ENCODE peak calls at places on chromosomes 1 and 21, in six cellular contexts. S, F, Z, J, N and C are unnamed samples.

GRCh38 chr1:185159966-185160365 is 3.0 kb downstream of the SWT1 start:
- DNase-seq in S (no peak), F (peak), Z (no peak), J (no peak), N (peak), C (peak)

GRCh38 chr1:40508375-40509341 is at the start of gene EXO5:
- DNase-seq in S (peak), F (peak), Z (no peak), J (peak), N (peak), C (peak)

GRCh38 chr1:217134857-217135568 is 411.8 kb upstream of the ESRRG start:
- DNase-seq in S (peak), F (peak), Z (no peak), J (no peak), N (peak), C (peak)

GRCh38 chr1:33548721-33549120 is 76.3 kb downstream of the ZSCAN20 start:
- DNase-seq in S (no peak), F (no peak), Z (no peak), J (no peak), N (no peak), C (no peak)

GRCh38 chr1:35768350-35769187 is 1.2 kb downstream of the CLSPN start:
- DNase-seq in S (no peak), F (peak), Z (no peak), J (no peak), N (no peak), C (peak)

GRCh38 chr21:45323487-45324380 is 36.0 kb upstream of the POFUT2 start:
- DNase-seq in S (peak), F (peak), Z (no peak), J (no peak), N (peak), C (no peak)

GRCh38 chr1:12150456-12151200 is 16.2 kb upstream of the TNFRSF1B start:
- DNase-seq in S (no peak), F (no peak), Z (no peak), J (no peak), N (no peak), C (no peak)

GRCh38 chr1:193537266-193538003 is 351.0 kb upstream of the B3GALT2 start:
- DNase-seq in S (no peak), F (no peak), Z (no peak), J (peak), N (no peak), C (peak)

GRCh38 chr1:27536767-27537166 is 46.8 kb upstream of the WASF2 start:
- DNase-seq in S (peak), F (peak), Z (peak), J (peak), N (peak), C (peak)

GRCh38 chr1:172637522-172637921 is 21.4 kb upstream of the FASLG start:
- DNase-seq in S (no peak), F (peak), Z (peak), J (no peak), N (peak), C (peak)

GRCh38 chr1:93296555-93297154 is 49.1 kb upstream of the DR1 start:
- DNase-seq in S (no peak), F (no peak), Z (no peak), J (no peak), N (no peak), C (no peak)

GRCh38 chr1:246647513-246647912 is 76.7 kb upstream of the SCCPDH start:
- DNase-seq in S (no peak), F (peak), Z (peak), J (no peak), N (peak), C (no peak)

GRCh38 chr1:111735858-111736544 is 3.2 kb downstream of the INKA2 start:
- DNase-seq in S (no peak), F (peak), Z (no peak), J (no peak), N (no peak), C (no peak)

GRCh38 chr1:18950415-18951026 is 6.0 kb downstream of the IFFO2 start:
- DNase-seq in S (peak), F (peak), Z (no peak), J (no peak), N (no peak), C (no peak)

GRCh38 chr1:244654284-244655038 is 1.5 kb downstream of the DESI2 start:
- DNase-seq in S (no peak), F (peak), Z (no peak), J (no peak), N (peak), C (peak)

GRCh38 chr1:115112496-115113375 is 23.4 kb upstream of the TSPAN2 start:
- DNase-seq in S (peak), F (peak), Z (no peak), J (peak), N (no peak), C (peak)

GRCh38 chr1:192764675-192765074 is 44.2 kb upstream of the RGS2 start:
- DNase-seq in S (no peak), F (no peak), Z (no peak), J (no peak), N (no peak), C (no peak)

GRCh38 chr1:6888268-6888667 is 103.0 kb downstream of the CAMTA1 start:
- DNase-seq in S (no peak), F (peak), Z (no peak), J (no peak), N (no peak), C (peak)

GRCh38 chr1:16484931-16485330 is 29.2 kb downstream of the RNU1-1 start:
- DNase-seq in S (no peak), F (no peak), Z (no peak), J (no peak), N (no peak), C (no peak)

GRCh38 chr1:173628888-173629287 is 6.2 kb upstream of the TEX50 start:
- DNase-seq in S (no peak), F (no peak), Z (no peak), J (no peak), N (peak), C (peak)

GRCh38 chr1:28123461-28123961 is 35.1 kb upstream of the EYA3 start:
- DNase-seq in S (no peak), F (peak), Z (no peak), J (no peak), N (peak), C (peak)

GRCh38 chr1:147169171-147169570 is 3.1 kb downstream of the PRKAB2 start:
- DNase-seq in S (no peak), F (peak), Z (no peak), J (no peak), N (no peak), C (no peak)

GRCh38 chr1:64038965-64039926 is 164.2 kb upstream of the UBE2U start:
- DNase-seq in S (peak), F (peak), Z (peak), J (no peak), N (peak), C (peak)

GRCh38 chr21:32102426-32102825 is 176.4 kb downstream of the MIS18A start:
- DNase-seq in S (no peak), F (no peak), Z (no peak), J (no peak), N (peak), C (no peak)

GRCh38 chr1:55418625-55419024 is 203.5 kb upstream of the USP24 start:
- DNase-seq in S (no peak), F (no peak), Z (no peak), J (no peak), N (no peak), C (no peak)

GRCh38 chr1:2783435-2784397 is 17.8 kb downstream of the TTC34 start:
- DNase-seq in S (no peak), F (no peak), Z (no peak), J (no peak), N (no peak), C (no peak)

GRCh38 chr1:37793773-37794371 is at the start of gene MANEAL:
- DNase-seq in S (peak), F (peak), Z (no peak), J (peak), N (peak), C (peak)

GRCh38 chr1:108043712-108044111 is 78.7 kb upstream of the VAV3 start:
- DNase-seq in S (no peak), F (no peak), Z (no peak), J (no peak), N (no peak), C (no peak)

GRCh38 chr1:179742717-179743678 is at the start of gene FAM163A:
- DNase-seq in S (peak), F (no peak), Z (no peak), J (no peak), N (no peak), C (no peak)

GRCh38 chr1:2942410-2942809 is 78.9 kb upstream of the ACTRT2 start:
- DNase-seq in S (peak), F (no peak), Z (no peak), J (no peak), N (no peak), C (no peak)

GRCh38 chr1:57019240-57019805 is 53.5 kb upstream of the C8B start:
- DNase-seq in S (no peak), F (no peak), Z (no peak), J (no peak), N (no peak), C (no peak)

GRCh38 chr1:44405041-44405803 is at the start of gene RNF220:
- DNase-seq in S (peak), F (peak), Z (peak), J (peak), N (peak), C (peak)

GRCh38 chr1:206734499-206735142 is 36.0 kb upstream of the IL19 start:
- DNase-seq in S (no peak), F (peak), Z (no peak), J (peak), N (peak), C (peak)

GRCh38 chr1:234603221-234604204 is 6.5 kb downstream of the IRF2BP2 start:
- DNase-seq in S (no peak), F (peak), Z (no peak), J (no peak), N (peak), C (peak)

GRCh38 chr1:35932158-35932636 is 1.3 kb downstream of the AGO3 start:
- DNase-seq in S (no peak), F (no peak), Z (no peak), J (no peak), N (no peak), C (no peak)

DNA sequence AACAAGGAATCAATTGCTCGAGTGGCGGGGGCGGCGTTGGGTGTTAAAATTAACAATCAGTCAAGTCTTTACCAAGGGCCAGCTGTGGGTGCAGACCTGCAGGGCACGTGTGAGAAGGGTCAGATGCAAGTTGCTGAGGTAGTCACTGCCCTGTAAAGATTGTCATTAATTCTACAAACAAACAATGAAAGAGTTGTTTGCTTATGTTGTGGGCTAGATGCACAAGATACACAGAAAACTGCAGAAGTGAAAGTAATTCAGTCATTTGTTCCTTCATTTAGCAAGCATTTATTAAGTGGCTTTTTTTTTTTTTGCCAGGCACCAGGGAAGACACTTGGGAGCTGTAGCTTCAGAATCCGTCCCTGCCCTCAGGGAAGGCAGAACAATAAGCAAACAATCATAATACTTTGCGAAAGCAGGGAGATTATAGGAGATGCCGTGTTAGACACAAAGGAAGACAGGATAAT is 79.5 kb downstream of the NR5A2 start:
- DNase-seq in S (no peak), F (no peak), Z (no peak), J (no peak), N (no peak), C (peak)
- H3K4me3 ChIP-seq in S (no peak), F (no peak), Z (no peak), J (no peak), N (no peak), C (no peak)

DNA sequence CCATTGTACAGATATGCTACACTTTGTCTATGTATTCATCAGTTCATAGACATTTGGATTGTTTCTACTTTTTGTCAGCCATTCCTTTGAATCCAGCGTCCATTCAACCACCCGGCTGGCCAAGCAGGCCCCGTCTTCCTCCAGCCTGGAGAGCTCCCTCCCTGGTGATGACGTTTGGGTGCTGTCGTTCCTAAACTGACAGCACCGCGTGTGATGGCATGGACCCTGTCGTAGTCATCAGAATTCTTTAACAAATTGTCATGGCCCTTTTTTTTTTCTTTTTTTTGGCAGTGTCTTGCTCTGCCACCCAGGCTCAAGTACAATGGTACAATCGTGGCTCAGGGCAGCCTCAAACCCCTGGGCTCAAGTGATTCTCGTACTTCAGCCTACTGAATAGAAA is 138.6 kb upstream of the ERRFI1 start:
- DNase-seq in S (no peak), F (no peak), Z (no peak), J (no peak), N (no peak), C (no peak)
- TF ChIP-seq CTCF in S (no peak), F (no peak), Z (no peak), J (no peak), N (no peak), C (no peak)

GRCh38 chr1:61101461-61102440 is 19.4 kb downstream of the NFIA start:
- DNase-seq in S (no peak), F (peak), Z (no peak), J (no peak), N (peak), C (no peak)
- H3K4me3 ChIP-seq in S (peak), F (no peak), Z (no peak), J (no peak), N (peak), C (no peak)

GRCh38 chr1:224700915-224701531 is 84.9 kb downstream of the CNIH3 start:
- DNase-seq in S (no peak), F (peak), Z (no peak), J (no peak), N (peak), C (peak)
- TF ChIP-seq CTCF in S (no peak), F (peak), Z (peak), J (no peak), N (peak), C (peak)

DNA sequence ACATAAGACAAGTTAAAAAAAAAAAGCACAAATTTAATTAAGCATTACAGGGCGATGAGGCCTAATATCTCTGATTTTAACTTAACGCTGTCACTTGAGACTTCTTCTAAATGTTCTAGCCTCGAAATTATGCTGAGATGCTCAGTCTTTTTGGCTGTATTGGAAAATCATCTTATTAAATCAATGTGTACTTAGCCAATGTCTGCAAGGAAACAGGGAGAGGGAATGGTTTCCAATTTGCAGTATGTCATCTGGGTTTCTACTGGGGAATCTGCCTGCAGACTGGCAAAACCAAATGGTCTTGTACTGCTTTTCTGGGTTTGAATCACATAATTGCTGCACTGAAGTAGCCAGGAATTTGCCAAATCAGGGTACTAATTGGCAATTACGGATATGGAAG is 44.1 kb downstream of the KANK4 start:
- DNase-seq in S (no peak), F (no peak), Z (no peak), J (no peak), N (no peak), C (no peak)
- H3K4me3 ChIP-seq in S (no peak), F (no peak), Z (no peak), J (no peak), N (no peak), C (no peak)

GRCh38 chr21:37915941-37916794 is at the start of gene KCNJ6:
- DNase-seq in S (peak), F (peak), Z (no peak), J (no peak), N (peak), C (peak)
- TF ChIP-seq CTCF in S (peak), F (peak), Z (peak), J (peak), N (peak), C (peak)

DNA sequence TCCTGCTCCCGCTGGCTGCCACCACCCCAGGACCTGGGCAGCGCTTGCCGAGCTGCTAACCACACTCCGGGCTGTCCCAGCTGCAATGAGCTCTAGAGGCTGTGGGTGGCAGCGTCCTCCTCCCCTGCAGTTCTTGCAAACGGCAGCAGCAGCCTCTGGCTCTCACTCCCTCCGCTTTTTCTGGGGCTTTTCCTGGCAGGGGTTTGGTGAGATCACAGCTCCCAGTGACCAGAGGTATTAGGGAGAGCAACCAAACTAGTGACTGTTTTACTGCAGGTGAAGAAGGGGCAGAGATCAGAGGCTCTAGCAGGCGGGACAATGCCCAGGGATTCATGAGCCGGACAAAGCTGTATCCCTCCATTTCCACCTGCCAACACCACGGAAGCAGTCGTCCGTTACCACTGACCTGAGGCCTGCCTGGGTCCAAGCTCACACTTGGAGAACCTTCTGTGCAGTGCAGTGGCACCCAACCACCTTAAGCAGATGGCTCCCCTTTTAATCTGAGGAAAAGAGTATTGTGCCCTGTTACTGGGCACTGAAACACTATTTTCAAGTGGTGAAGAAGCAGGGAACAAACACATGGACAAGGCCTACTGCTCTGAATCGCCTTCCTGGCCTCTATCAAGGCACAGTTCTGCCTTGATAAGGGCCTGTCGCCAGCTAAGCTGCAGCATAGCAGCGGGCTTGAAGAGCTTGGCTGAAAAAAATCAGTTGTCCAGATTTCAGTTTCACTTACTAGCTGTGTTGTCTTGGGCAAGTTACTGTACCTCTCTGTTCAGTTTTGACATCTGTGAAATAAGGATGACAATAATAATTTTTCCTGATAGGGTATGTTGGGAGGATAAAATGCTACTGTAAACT is at the start of gene F5:
- DNase-seq in S (peak), F (peak), Z (peak), J (peak), N (peak), C (peak)
- H3K4me3 ChIP-seq in S (peak), F (no peak), Z (no peak), J (no peak), N (no peak), C (no peak)

GRCh38 chr1:58248067-58248466 is 298.5 kb downstream of the OMA1 start:
- DNase-seq in S (no peak), F (no peak), Z (no peak), J (no peak), N (no peak), C (no peak)

GRCh38 chr1:58251415-58252073 is 295.0 kb downstream of the OMA1 start:
- DNase-seq in S (no peak), F (peak), Z (no peak), J (no peak), N (peak), C (no peak)

GRCh38 chr1:58249371-58249728 is 297.2 kb downstream of the OMA1 start:
- DNase-seq in S (no peak), F (no peak), Z (no peak), J (no peak), N (no peak), C (no peak)

GRCh38 chr1:58250587-58250948 is 296.0 kb downstream of the OMA1 start:
- DNase-seq in S (no peak), F (no peak), Z (no peak), J (no peak), N (no peak), C (no peak)

GRCh38 chr1:58249729-58250586 is 296.6 kb downstream of the OMA1 start:
- DNase-seq in S (peak), F (peak), Z (no peak), J (no peak), N (peak), C (peak)
- TF ChIP-seq CTCF in S (no peak), F (no peak), Z (no peak), J (no peak), N (no peak), C (no peak)